ENCODE peak calls at places on chromosomes 1 and 21, in seven cellular contexts. U, M, B, A, Q, X and R are unnamed samples.

GRCh38 chr1:36729289-36729688 is 246.6 kb upstream of the CSF3R start:
- DNase-seq in U (no peak), M (no peak), B (no peak), A (no peak), Q (no peak), X (no peak), R (no peak)

GRCh38 chr1:87367549-87367948 is 38.9 kb downstream of the LMO4 start:
- DNase-seq in U (no peak), M (no peak), B (no peak), A (no peak), Q (no peak), X (no peak), R (no peak)

GRCh38 chr1:241114699-241115233 is 242.2 kb downstream of the RGS7 start:
- DNase-seq in U (no peak), M (no peak), B (no peak), A (no peak), Q (no peak), X (no peak), R (no peak)

GRCh38 chr1:66637146-66637545 is 103.2 kb downstream of the SGIP1 start:
- DNase-seq in U (no peak), M (no peak), B (no peak), A (no peak), Q (no peak), X (no peak), R (no peak)

GRCh38 chr1:110684476-110684875 is 9.7 kb upstream of the KCNA3 start:
- DNase-seq in U (no peak), M (no peak), B (no peak), A (no peak), Q (no peak), X (peak; percentile 45), R (no peak)

GRCh38 chr1:205936846-205937707 is 6.2 kb downstream of the SLC26A9 start:
- DNase-seq in U (no peak), M (no peak), B (no peak), A (no peak), Q (no peak), X (peak; percentile 68), R (no peak)

GRCh38 chr1:49995734-49996133 is 28.0 kb downstream of the AGBL4 start:
- DNase-seq in U (no peak), M (no peak), B (no peak), A (no peak), Q (no peak), X (no peak), R (no peak)

GRCh38 chr1:156281281-156282142 is 1.1 kb downstream of the SMG5 start:
- DNase-seq in U (no peak), M (no peak), B (no peak), A (peak; percentile 41), Q (no peak), X (peak; percentile 55), R (peak; percentile 81)

GRCh38 chr21:45289655-45290515 is 2.2 kb upstream of the POFUT2 start:
- DNase-seq in U (no peak), M (peak; percentile 35), B (peak; percentile 10), A (no peak), Q (no peak), X (peak; percentile 48), R (peak; percentile 22)

GRCh38 chr1:26838474-26839338 is 12.2 kb downstream of the ZDHHC18 start:
- DNase-seq in U (no peak), M (no peak), B (no peak), A (peak; percentile 48), Q (peak; percentile 72), X (no peak), R (no peak)

GRCh38 chr21:34889287-34889536 is 159.9 kb downstream of the RUNX1 start:
- DNase-seq in U (peak; percentile 25), M (no peak), B (peak; percentile 50), A (no peak), Q (no peak), X (peak; percentile 74), R (peak; percentile 78)

GRCh38 chr21:34889537-34890257 is 159.4 kb downstream of the RUNX1 start:
- DNase-seq in U (peak; percentile 36), M (no peak), B (peak; percentile 67), A (peak; percentile 76), Q (peak; percentile 77), X (peak; percentile 77), R (peak; percentile 92)

GRCh38 chr21:34886554-34887385 is 162.3 kb downstream of the RUNX1 start:
- DNase-seq in U (no peak), M (no peak), B (peak; percentile 23), A (no peak), Q (no peak), X (no peak), R (peak; percentile 64)

GRCh38 chr21:34888569-34889286 is 160.4 kb downstream of the RUNX1 start:
- DNase-seq in U (peak; percentile 88), M (peak; percentile 86), B (peak; percentile 93), A (peak; percentile 70), Q (peak; percentile 75), X (peak; percentile 96), R (peak; percentile 92)

DNA sequence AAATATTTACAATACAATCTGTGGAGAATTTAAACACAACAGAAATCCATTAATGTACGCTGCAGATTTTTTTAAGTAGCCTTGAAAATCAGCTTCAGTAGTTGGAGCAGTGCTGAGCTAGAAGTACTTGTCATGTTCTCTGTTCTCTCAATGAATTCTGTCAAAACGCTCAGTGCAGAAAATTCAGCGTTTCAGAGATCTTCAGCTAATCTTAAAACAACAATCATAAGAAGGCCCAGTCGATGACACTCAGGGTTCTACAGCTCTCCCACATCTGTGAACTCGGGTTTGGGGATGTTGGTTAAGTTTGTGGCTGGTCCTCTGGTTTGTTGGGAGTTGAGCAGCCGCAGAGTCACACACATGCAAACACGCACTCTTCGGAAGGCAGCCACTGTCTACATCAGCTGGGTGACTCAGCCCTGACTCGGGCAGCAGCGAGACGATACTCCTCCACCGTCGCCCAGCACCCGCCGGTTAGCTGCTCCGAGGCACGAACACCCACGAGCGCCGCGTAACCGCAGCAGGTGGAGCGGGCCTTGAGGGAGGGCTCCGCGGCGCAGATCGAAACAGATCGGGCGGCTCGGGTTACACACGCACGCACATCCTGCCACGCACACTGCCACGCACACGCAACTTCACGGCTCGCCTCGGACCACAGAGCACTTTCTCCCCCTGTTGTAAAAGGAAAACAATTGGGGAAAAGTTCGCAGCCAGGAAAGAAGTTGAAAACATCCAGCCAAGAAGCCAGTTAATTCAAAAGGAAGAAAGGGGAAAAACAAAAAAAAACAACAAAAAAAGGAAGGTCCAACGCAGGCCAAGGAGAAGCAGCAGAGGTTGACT is 161.2 kb downstream of the RUNX1 start:
- DNase-seq in U (peak; percentile 55), M (no peak), B (peak; percentile 63), A (peak; percentile 65), Q (peak; percentile 64), X (peak; percentile 99), R (peak; percentile 90)
- TF ChIP-seq POLR2A in U (no peak), M (no peak), B (no peak), A (no peak), Q (peak; percentile 42), X (peak; percentile 91), R (no peak)

DNA sequence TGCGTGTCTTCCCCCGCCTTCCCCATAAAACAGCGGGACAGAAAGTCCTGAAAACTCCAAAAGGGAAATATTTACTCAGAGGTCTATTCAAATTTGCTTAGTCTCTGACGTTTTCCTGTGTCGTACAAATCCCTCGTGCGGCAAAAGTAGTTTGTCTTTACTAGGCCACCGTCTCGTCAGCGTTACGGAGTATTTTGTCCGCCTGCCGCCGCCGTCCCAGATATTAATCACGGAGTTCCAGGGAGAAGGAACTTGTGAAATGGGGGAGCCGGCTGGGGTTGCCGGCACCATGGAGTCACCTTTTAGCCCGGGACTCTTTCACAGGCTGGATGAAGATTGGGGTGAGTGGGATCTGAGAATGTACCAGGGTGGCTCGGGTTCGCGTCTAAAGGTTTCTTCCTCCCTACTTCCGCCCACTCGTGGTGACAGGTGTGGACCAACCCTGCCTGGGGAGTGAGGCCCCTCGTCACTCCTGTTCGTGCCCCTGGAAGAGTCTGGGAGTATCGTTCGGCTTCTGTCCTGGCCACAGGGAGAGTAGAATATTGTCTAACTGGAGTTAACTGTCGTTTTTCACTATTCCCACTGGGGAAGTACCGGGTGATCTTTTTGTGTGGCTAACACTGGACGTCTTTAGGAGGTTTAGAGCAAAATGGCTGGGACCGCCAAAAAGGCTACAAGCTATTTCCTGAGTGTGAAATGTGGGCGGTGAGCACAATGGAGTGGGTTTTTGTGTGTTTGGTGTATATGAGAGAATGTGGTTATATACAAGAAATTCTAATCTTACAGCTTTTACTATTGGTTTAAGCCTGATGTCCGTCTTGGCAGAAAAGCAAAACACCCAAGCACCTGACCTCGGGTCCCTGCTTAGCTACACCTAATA is at the start of gene ATF6:
- DNase-seq in U (peak; percentile 92), M (peak; percentile 92), B (peak; percentile 94), A (peak; percentile 35), Q (peak; percentile 44), X (peak; percentile 94), R (peak; percentile 95)
- TF ChIP-seq POLR2A in U (peak; percentile 63), M (no peak), B (peak; percentile 94), A (peak; percentile 70), Q (peak; percentile 82), X (peak; percentile 84), R (peak; percentile 94)

GRCh38 chr1:167219646-167220536 is 795 bp upstream of the POU2F1 start:
- DNase-seq in U (peak; percentile 79), M (peak; percentile 80), B (peak; percentile 88), A (peak; percentile 43), Q (peak; percentile 25), X (peak; percentile 25), R (peak; percentile 83)

GRCh38 chr1:167221126-167221803 is 579 bp downstream of the POU2F1 start:
- DNase-seq in U (no peak), M (no peak), B (no peak), A (no peak), Q (peak; percentile 9), X (no peak), R (peak; percentile 66)

GRCh38 chr1:167220537-167221125 is at the start of gene POU2F1:
- DNase-seq in U (peak; percentile 99), M (peak; percentile 96), B (peak; percentile 99), A (peak; percentile 68), Q (peak; percentile 69), X (peak; percentile 97), R (peak; percentile 99)

GRCh38 chr1:167223144-167224103 is 2.7 kb downstream of the POU2F1 start:
- DNase-seq in U (peak; percentile 21), M (no peak), B (no peak), A (no peak), Q (no peak), X (peak; percentile 21), R (peak; percentile 44)

GRCh38 chr1:167221804-167222610 is 1.3 kb downstream of the POU2F1 start:
- DNase-seq in U (peak; percentile 53), M (peak; percentile 54), B (peak; percentile 65), A (peak; percentile 13), Q (peak; percentile 24), X (peak; percentile 77), R (peak; percentile 81)
- TF ChIP-seq POLR2A in U (peak; percentile 53), M (peak; percentile 29), B (peak; percentile 94), A (peak; percentile 80), Q (peak; percentile 67), X (no peak), R (peak; percentile 69)

DNA sequence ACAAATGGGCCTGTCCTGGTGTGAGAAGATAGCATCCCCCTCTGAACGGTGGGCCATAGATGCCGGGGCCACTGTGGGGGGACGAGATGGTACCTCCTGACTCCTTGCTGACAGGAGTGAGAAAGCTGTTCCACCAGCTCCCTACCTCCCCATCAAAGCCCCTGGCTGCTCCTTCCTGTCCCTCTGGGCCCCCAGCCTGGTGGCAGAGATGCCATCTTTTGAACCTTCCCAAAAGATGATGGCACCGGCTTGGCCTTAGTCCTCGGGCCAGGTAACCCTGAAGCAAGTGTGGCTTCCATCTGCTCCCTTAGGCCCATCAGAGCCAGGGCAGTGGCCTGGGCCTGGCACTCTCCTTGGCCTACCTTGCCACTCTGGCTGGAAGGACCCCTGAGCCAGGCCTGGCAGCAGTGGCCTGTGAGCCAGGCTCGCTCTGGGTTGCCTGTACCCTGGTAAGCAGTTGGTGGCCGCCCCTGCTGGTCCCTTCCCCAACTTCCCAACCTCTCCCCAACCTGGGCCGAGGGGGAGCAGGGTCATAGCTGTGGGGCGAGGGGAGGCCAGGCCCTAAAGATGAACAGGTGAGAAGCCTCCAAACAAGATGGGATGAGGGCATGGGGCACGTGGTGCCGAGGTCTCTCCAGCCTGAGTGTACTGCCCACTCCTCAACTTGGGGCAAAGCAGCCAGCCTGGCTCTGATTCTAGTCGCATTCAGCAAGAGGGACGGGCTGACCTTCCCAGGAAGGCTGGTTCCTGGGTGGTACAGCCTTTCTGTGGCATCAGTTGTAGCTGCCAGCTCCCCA is 34.7 kb downstream of the ZBTB17 start:
- DNase-seq in U (no peak), M (no peak), B (no peak), A (no peak), Q (no peak), X (no peak), R (no peak)
- TF ChIP-seq POLR2A in U (no peak), M (no peak), B (no peak), A (peak; percentile 35), Q (no peak), X (no peak), R (no peak)